ENCODE peak calls at places on chromosome 6, in nine cellular contexts. A, E, C, M, U, G, L, Q and J are unnamed samples.

GRCh38 chr6:72132425-72132824 is 246.1 kb downstream of the RIMS1 start:
- DNase-seq in A (no peak), E (no peak), C (no peak), M (no peak), U (peak; percentile 3), G (no peak), L (no peak), Q (no peak), J (no peak)

GRCh38 chr6:90860822-90861601 is 274.1 kb upstream of the MAP3K7 start:
- DNase-seq in A (no peak), E (no peak), C (no peak), M (no peak), U (peak; percentile 21), G (no peak), L (no peak), Q (peak; percentile 3), J (no peak)

GRCh38 chr6:148952147-148953041 is 205.6 kb downstream of the UST start:
- DNase-seq in A (peak; percentile 62), E (no peak), C (no peak), M (no peak), U (no peak), G (peak; percentile 53), L (no peak), Q (peak; percentile 61), J (no peak)

GRCh38 chr6:77089776-77090175 is 373.5 kb downstream of the HTR1B start:
- DNase-seq in A (no peak), E (no peak), C (no peak), M (no peak), U (no peak), G (no peak), L (no peak), Q (no peak), J (no peak)

GRCh38 chr6:24799541-24799915 is 811 bp upstream of the ARMH2 start:
- DNase-seq in A (no peak), E (no peak), C (no peak), M (no peak), U (no peak), G (no peak), L (no peak), Q (no peak), J (no peak)

GRCh38 chr6:67252663-67253062 is 1382.4 kb upstream of the ADGRB3 start:
- DNase-seq in A (no peak), E (no peak), C (no peak), M (no peak), U (no peak), G (no peak), L (no peak), Q (no peak), J (no peak)

GRCh38 chr6:139748353-139749146 is 374.1 kb upstream of the CITED2 start:
- DNase-seq in A (no peak), E (no peak), C (no peak), M (no peak), U (no peak), G (peak; percentile 22), L (peak; percentile 94), Q (no peak), J (no peak)

GRCh38 chr6:63249875-63250482 is 38.7 kb downstream of the FKBP1C start:
- DNase-seq in A (no peak), E (no peak), C (no peak), M (no peak), U (no peak), G (no peak), L (no peak), Q (no peak), J (no peak)

GRCh38 chr6:106162926-106163325 is 76.8 kb downstream of the PRDM1 start:
- DNase-seq in A (peak; percentile 35), E (no peak), C (no peak), M (no peak), U (no peak), G (no peak), L (no peak), Q (no peak), J (no peak)

GRCh38 chr6:70717038-70717801 is 49.5 kb downstream of the SMAP1 start:
- DNase-seq in A (no peak), E (no peak), C (no peak), M (no peak), U (peak; percentile 7), G (no peak), L (no peak), Q (no peak), J (no peak)

GRCh38 chr6:36823421-36824096 is 15.7 kb downstream of the CPNE5 start:
- DNase-seq in A (no peak), E (no peak), C (no peak), M (no peak), U (no peak), G (no peak), L (no peak), Q (no peak), J (no peak)